ENCODE peak calls at places on chromosome 21, in eight cellular contexts. U is A549, A is spleen, Z is NB4, D is ovary, Y is breast epithelium, Q is H1, P is heart left ventricle. O is an unnamed sample.

GRCh38 chr21:33058468-33059318 is 11.2 kb upstream of the OLIG1 start:
- DNase-seq in U (no peak), A (no peak), Z (peak; percentile 72), D (no peak), Y (no peak), Q (no peak), P (peak; percentile 76), O (no peak)

GRCh38 chr21:20902998-20903397 is 95.2 kb upstream of the NCAM2 start:
- DNase-seq in U (no peak), A (no peak), Z (no peak), D (no peak), Y (no peak), Q (no peak), P (no peak), O (no peak)

GRCh38 chr21:43731476-43731875 is 12.5 kb downstream of the PDXK start:
- DNase-seq in U (no peak), A (no peak), Z (no peak), D (no peak), Y (no peak), Q (no peak), P (no peak), O (no peak)

GRCh38 chr21:16534408-16535099 is 804.8 kb downstream of the USP25 start:
- DNase-seq in U (peak; percentile 5), A (no peak), Z (no peak), D (peak; percentile 88), Y (peak; percentile 70), Q (no peak), P (peak; percentile 71), O (peak; percentile 5)

GRCh38 chr21:26844258-26845065 is 747 bp downstream of the ADAMTS1 start:
- DNase-seq in U (no peak), A (peak; percentile 77), Z (no peak), D (peak; percentile 67), Y (peak; percentile 24), Q (peak; percentile 71), P (peak; percentile 73), O (no peak)

GRCh38 chr21:30153697-30154340 is 12.8 kb downstream of the CLDN17 start:
- DNase-seq in U (no peak), A (no peak), Z (no peak), D (no peak), Y (no peak), Q (no peak), P (no peak), O (no peak)

GRCh38 chr21:34640858-34641257 is 25.9 kb upstream of the RCAN1 start:
- DNase-seq in U (no peak), A (no peak), Z (no peak), D (no peak), Y (no peak), Q (peak; percentile 3), P (no peak), O (peak; percentile 73)

GRCh38 chr21:43193651-43194302 is 25.0 kb downstream of the CRYAA start:
- DNase-seq in U (no peak), A (peak; percentile 65), Z (peak; percentile 77), D (no peak), Y (peak; percentile 64), Q (no peak), P (peak; percentile 72), O (peak; percentile 99)

GRCh38 chr21:37849703-37850102 is 66.6 kb downstream of the KCNJ6 start:
- DNase-seq in U (no peak), A (no peak), Z (peak; percentile 2), D (no peak), Y (no peak), Q (no peak), P (no peak), O (peak; percentile 24)

GRCh38 chr21:39669485-39669884 is 56.7 kb downstream of the B3GALT5 start:
- DNase-seq in U (no peak), A (peak; percentile 53), Z (no peak), D (no peak), Y (no peak), Q (no peak), P (no peak), O (no peak)

GRCh38 chr21:42734323-42734971 is 81.0 kb downstream of the PDE9A start:
- DNase-seq in U (peak; percentile 36), A (no peak), Z (no peak), D (no peak), Y (no peak), Q (no peak), P (no peak), O (no peak)

GRCh38 chr21:44028287-44028659 is 16.2 kb downstream of the TRAPPC10 start:
- DNase-seq in U (no peak), A (no peak), Z (no peak), D (no peak), Y (no peak), Q (no peak), P (no peak), O (no peak)

GRCh38 chr21:34844033-34844923 is 175.5 kb downstream of the CLIC6 start:
- DNase-seq in U (no peak), A (no peak), Z (no peak), D (no peak), Y (no peak), Q (no peak), P (no peak), O (no peak)

GRCh38 chr21:15138475-15138874 is 73.7 kb upstream of the NRIP1 start:
- DNase-seq in U (no peak), A (no peak), Z (no peak), D (peak; percentile 23), Y (no peak), Q (no peak), P (no peak), O (no peak)

DNA sequence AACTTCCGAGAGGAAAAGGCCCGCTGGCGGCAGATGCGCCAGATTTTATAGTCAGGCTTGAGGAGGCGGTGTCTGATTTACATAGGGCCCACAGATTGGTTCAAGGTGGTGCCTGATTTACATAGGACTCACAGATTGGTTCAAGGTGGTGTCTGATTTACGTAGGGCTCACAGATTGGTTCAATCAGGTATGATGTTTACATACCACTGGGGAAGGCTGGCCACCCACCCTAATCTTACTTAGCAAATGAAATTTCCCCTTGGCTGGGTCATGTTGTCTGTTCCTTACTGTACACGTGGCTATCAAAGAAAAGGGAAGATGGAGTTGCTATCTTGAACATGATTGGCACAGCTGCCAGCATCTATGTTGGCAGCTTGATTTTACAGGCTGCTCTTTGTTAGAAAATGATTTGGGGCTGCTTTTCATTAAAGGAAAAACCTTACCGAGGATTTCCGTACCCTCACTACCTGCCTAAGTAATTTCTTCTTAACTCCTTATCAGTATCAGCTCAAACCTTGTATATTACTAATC is 96.3 kb downstream of the SETD4 start:
- DNase-seq in U (no peak), A (no peak), Z (peak; percentile 30), D (no peak), Y (no peak), Q (no peak), P (no peak), O (peak; percentile 23)
- TF ChIP-seq POLR2A in U (no peak), A (no peak), Z (no peak), D (no peak), Y (no peak), Q (no peak), P (no peak), O (peak; percentile 24)

DNA sequence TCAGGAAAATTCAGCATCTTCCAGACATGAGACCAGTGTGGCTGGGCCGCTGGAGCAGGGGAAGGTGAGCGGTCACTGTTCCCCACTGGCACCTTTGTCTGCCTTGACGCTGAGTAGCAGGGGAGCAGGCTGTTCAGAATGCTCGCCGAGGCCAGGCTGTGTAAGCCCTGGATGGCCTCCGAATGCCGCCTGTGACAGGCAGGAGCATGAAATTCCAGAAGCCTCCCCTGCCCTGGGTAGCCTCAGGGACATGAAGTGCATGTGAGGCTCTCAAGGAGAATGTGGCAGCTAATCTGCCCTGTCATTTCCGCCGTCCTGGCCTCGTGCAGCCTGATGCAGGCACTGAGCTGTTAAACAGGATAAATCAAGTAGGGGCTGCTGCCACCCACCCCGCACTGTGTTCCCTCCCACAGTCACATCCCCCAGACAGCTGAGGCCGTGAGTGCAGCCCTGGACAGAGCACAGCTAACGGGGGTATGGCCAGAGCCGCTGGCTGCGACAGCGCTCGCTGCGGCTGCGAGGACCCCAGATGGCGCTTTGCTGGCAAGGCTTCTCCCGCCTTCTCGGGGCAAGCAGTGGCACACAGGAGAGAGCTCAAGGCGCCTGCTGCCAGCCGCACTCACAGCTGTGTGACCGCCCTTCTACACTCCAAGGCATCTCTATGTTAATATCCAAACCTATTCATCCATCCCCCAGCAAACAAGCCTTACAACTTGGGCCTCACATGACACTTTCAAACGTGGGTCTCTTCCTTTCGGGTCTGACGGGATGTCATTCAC is 105.0 kb upstream of the COL6A1 start:
- DNase-seq in U (no peak), A (peak; percentile 72), Z (no peak), D (no peak), Y (no peak), Q (no peak), P (peak; percentile 35), O (no peak)
- TF ChIP-seq POLR2A in U (no peak), A (no peak), Z (no peak), D (no peak), Y (no peak), Q (no peak), P (no peak), O (no peak)

GRCh38 chr21:45873418-45873817 is 108.2 kb upstream of the COL6A1 start:
- DNase-seq in U (no peak), A (no peak), Z (no peak), D (no peak), Y (no peak), Q (no peak), P (no peak), O (no peak)

GRCh38 chr21:45875881-45876280 is 105.7 kb upstream of the COL6A1 start:
- DNase-seq in U (no peak), A (peak; percentile 37), Z (no peak), D (no peak), Y (no peak), Q (no peak), P (peak; percentile 18), O (no peak)

GRCh38 chr21:45873866-45874265 is 107.7 kb upstream of the COL6A1 start:
- DNase-seq in U (no peak), A (no peak), Z (no peak), D (no peak), Y (no peak), Q (no peak), P (no peak), O (no peak)

GRCh38 chr21:45875416-45875760 is 106.2 kb upstream of the COL6A1 start:
- DNase-seq in U (no peak), A (peak; percentile 37), Z (no peak), D (no peak), Y (no peak), Q (no peak), P (no peak), O (no peak)

DNA sequence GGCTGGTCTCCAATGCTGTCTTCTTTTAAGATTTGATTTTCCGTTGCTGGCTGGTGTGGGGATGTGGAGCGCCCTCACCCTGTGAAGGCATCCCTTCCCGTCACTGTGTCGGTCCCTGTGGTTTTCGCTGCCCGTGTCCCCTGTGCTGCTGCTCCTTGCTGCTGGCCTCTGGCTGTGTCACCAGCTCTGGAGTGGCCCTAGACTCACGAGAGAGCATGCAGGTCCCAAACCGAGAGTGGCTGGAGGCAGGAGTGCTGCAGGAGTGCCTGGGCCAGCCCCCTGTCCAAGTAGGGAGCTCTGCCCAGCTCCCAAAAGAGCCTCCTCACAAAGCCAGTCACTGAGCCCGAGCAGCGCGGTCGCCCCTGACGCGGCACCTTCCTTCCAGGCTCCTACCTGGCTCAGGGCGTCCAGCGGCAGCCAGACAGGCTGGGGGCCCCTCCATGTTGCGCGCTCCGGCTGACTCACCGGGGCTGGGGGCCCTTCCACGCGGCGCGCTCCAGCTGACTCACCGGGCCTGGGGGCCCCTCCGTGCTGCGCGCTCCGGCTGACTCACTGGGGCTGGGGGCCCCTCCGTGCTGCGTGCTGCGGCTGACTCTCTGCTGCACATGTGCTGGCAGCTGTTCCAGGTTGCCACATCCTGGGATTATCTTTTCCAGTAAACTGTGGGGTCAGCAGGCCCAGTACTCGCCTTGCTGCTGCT is 106.7 kb upstream of the COL6A1 start:
- DNase-seq in U (no peak), A (peak; percentile 56), Z (peak; percentile 94), D (peak; percentile 67), Y (no peak), Q (no peak), P (peak; percentile 62), O (peak; percentile 98)
- TF ChIP-seq POLR2A in U (no peak), A (no peak), Z (no peak), D (no peak), Y (no peak), Q (no peak), P (no peak), O (no peak)

GRCh38 chr21:31900121-31900895 is 27.5 kb downstream of the HUNK start:
- DNase-seq in U (no peak), A (no peak), Z (no peak), D (no peak), Y (no peak), Q (no peak), P (no peak), O (no peak)
- TF ChIP-seq POLR2A in U (no peak), A (no peak), Z (no peak), D (no peak), Y (no peak), Q (no peak), P (no peak), O (no peak)

O was measured in H54.